ENCODE peak calls at places on chromosome 14, in four cellular contexts. One of them, this sample, is unnamed.

GRCh38 chr14:97319691-97320090 is 522.5 kb downstream of the VRK1 start:
- DNase-seq in fibroblast of lung: no peak
- DNase-seq in spleen: no peak
- DNase-seq in OCI-LY7: no peak
- DNase-seq in this sample: no peak

GRCh38 chr14:101020971-101021370 is 117.4 kb upstream of the RTL1 start:
- DNase-seq in fibroblast of lung: no peak
- DNase-seq in spleen: peak; percentile 16
- DNase-seq in OCI-LY7: no peak
- DNase-seq in this sample: peak; percentile 1

GRCh38 chr14:101228949-101229541 is 325.5 kb upstream of the RTL1 start:
- DNase-seq in fibroblast of lung: no peak
- DNase-seq in spleen: no peak
- DNase-seq in OCI-LY7: no peak
- DNase-seq in this sample: no peak

GRCh38 chr14:51806026-51806590 is 54.3 kb upstream of the GNG2 start:
- DNase-seq in fibroblast of lung: no peak
- DNase-seq in spleen: no peak
- DNase-seq in OCI-LY7: no peak
- DNase-seq in this sample: peak; percentile 61

GRCh38 chr14:61528591-61529021 is 166.7 kb upstream of the HIF1A start:
- DNase-seq in fibroblast of lung: peak; percentile 82
- DNase-seq in spleen: no peak
- DNase-seq in OCI-LY7: no peak
- DNase-seq in this sample: no peak

GRCh38 chr14:66139432-66139831 is 346.7 kb upstream of the CCDC196 start:
- DNase-seq in fibroblast of lung: no peak
- DNase-seq in spleen: no peak
- DNase-seq in OCI-LY7: no peak
- DNase-seq in this sample: no peak

GRCh38 chr14:36604757-36605505 is 22.5 kb upstream of the NKX2-8 start:
- DNase-seq in fibroblast of lung: peak; percentile 75
- DNase-seq in spleen: no peak
- DNase-seq in OCI-LY7: peak; percentile 66
- DNase-seq in this sample: peak; percentile 44

GRCh38 chr14:27228053-27228452 is 630.2 kb upstream of the NOVA1 start:
- DNase-seq in fibroblast of lung: no peak
- DNase-seq in spleen: no peak
- DNase-seq in OCI-LY7: no peak
- DNase-seq in this sample: no peak

GRCh38 chr14:36455241-36455627 is 64.8 kb downstream of the NKX2-1 start:
- DNase-seq in fibroblast of lung: no peak
- DNase-seq in spleen: no peak
- DNase-seq in OCI-LY7: no peak
- DNase-seq in this sample: no peak

GRCh38 chr14:93214598-93214997 is 7.5 kb downstream of the UBR7 start:
- DNase-seq in fibroblast of lung: no peak
- DNase-seq in spleen: no peak
- DNase-seq in OCI-LY7: no peak
- DNase-seq in this sample: no peak

GRCh38 chr14:105378199-105378598 is 20.1 kb upstream of the TEX22 start:
- DNase-seq in fibroblast of lung: no peak
- DNase-seq in spleen: no peak
- DNase-seq in OCI-LY7: no peak
- DNase-seq in this sample: no peak

GRCh38 chr14:93712838-93713724 is 75.2 kb downstream of the PRIMA1 start:
- DNase-seq in fibroblast of lung: no peak
- DNase-seq in spleen: no peak
- DNase-seq in OCI-LY7: no peak
- DNase-seq in this sample: no peak

GRCh38 chr14:68669101-68669500 is 123.8 kb downstream of the ZFP36L1 start:
- DNase-seq in fibroblast of lung: no peak
- DNase-seq in spleen: no peak
- DNase-seq in OCI-LY7: peak; percentile 56
- DNase-seq in this sample: no peak

GRCh38 chr14:101068958-101069549 is 165.5 kb upstream of the RTL1 start:
- DNase-seq in fibroblast of lung: no peak
- DNase-seq in spleen: peak; percentile 54
- DNase-seq in OCI-LY7: no peak
- DNase-seq in this sample: no peak

GRCh38 chr14:100526632-100527031 is 60.6 kb downstream of the BEGAIN start:
- DNase-seq in fibroblast of lung: no peak
- DNase-seq in spleen: peak; percentile 32
- DNase-seq in OCI-LY7: no peak
- DNase-seq in this sample: no peak

GRCh38 chr14:24394275-24394674 is 4.5 kb upstream of the NYNRIN start:
- DNase-seq in fibroblast of lung: no peak
- DNase-seq in spleen: no peak
- DNase-seq in OCI-LY7: peak; percentile 14
- DNase-seq in this sample: no peak

GRCh38 chr14:68547305-68548193 is 245.3 kb downstream of the ZFP36L1 start:
- DNase-seq in fibroblast of lung: peak; percentile 94
- DNase-seq in spleen: no peak
- DNase-seq in OCI-LY7: no peak
- DNase-seq in this sample: no peak

GRCh38 chr14:52076334-52076733 is 7.5 kb upstream of the NID2 start:
- DNase-seq in fibroblast of lung: peak; percentile 68
- DNase-seq in spleen: no peak
- DNase-seq in OCI-LY7: no peak
- DNase-seq in this sample: no peak

GRCh38 chr14:106605548-106606448 is 1079.4 kb downstream of the TMEM121 start:
- DNase-seq in fibroblast of lung: no peak
- DNase-seq in spleen: peak; percentile 93
- DNase-seq in OCI-LY7: peak; percentile 81
- DNase-seq in this sample: peak; percentile 79

GRCh38 chr14:101234588-101234937 is 326.7 kb upstream of the DIO3 start:
- DNase-seq in fibroblast of lung: no peak
- DNase-seq in spleen: no peak
- DNase-seq in OCI-LY7: no peak
- DNase-seq in this sample: no peak

GRCh38 chr14:102939820-102940561 is 17.5 kb downstream of the AMN start:
- DNase-seq in fibroblast of lung: no peak
- DNase-seq in spleen: no peak
- DNase-seq in OCI-LY7: no peak
- DNase-seq in this sample: no peak

GRCh38 chr14:106848330-106849121 is 1322.1 kb downstream of the TMEM121 start:
- DNase-seq in fibroblast of lung: no peak
- DNase-seq in spleen: no peak
- DNase-seq in OCI-LY7: peak; percentile 90
- DNase-seq in this sample: peak; percentile 12

GRCh38 chr14:105026789-105027563 is 6.1 kb upstream of the CDCA4 start:
- DNase-seq in fibroblast of lung: peak; percentile 70
- DNase-seq in spleen: no peak
- DNase-seq in OCI-LY7: peak; percentile 38
- DNase-seq in this sample: no peak

DNA sequence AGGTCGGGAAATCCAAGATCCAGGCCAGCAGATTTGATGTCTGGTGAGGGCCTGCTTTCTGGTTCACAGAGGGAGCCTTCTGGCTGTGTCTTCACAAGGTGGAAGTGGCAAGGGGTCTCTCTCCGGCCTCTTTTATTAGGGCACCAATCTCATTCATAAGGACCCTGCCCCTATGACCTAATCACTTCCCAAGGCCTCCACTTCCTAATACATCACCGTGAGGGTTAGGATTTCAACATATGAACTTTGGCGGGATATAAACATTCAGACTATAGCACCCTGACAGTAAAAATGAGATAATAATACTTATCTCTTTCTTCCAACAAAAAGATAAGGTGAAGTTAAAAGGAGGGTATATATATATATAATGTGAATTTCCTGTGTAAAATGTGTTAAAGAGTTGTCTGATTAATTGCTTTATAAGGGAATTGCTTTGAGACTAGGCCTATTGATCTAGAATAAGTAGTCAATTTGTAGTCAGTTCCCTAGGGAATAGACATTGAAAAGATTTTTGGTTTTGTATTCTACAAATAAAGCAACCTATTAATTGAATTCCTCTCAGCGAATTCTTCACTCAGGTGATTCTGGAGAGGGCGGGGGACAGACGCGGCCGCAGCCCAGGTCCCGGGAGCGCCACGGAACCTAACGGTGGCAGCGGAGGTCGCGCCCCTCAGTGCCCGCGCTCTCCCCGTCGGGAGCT is 516 bp upstream of the LGALS3 start:
- DNase-seq in fibroblast of lung: no peak
- DNase-seq in spleen: no peak
- DNase-seq in OCI-LY7: no peak
- DNase-seq in this sample: no peak
- H3K36me3 ChIP-seq in fibroblast of lung: no peaks in the 10 kb centered on the region
- H3K36me3 ChIP-seq in spleen: no peaks in the 10 kb centered on the region
- H3K36me3 ChIP-seq in OCI-LY7: no peaks in the 10 kb centered on the region
- H3K36me3 ChIP-seq in this sample: no peaks in the 10 kb centered on the region

GRCh38 chr14:75764022-75764421 is 103.0 kb downstream of the TTLL5 start:
- DNase-seq in fibroblast of lung: no peak
- DNase-seq in spleen: no peak
- DNase-seq in OCI-LY7: no peak
- DNase-seq in this sample: no peak
- H3K36me3 ChIP-seq in fibroblast of lung: no peaks in the 10 kb centered on the region
- H3K36me3 ChIP-seq in spleen: peaks cover 40% of the 10 kb centered on the region
- H3K36me3 ChIP-seq in OCI-LY7: peaks cover 23% of the 10 kb centered on the region
- H3K36me3 ChIP-seq in this sample: peaks cover 4% of the 10 kb centered on the region

GRCh38 chr14:23360496-23360895 is 4.5 kb downstream of the EFS start:
- DNase-seq in fibroblast of lung: no peak
- DNase-seq in spleen: peak; percentile 64
- DNase-seq in OCI-LY7: no peak
- DNase-seq in this sample: no peak
- H3K36me3 ChIP-seq in fibroblast of lung: no peaks in the 10 kb centered on the region
- H3K36me3 ChIP-seq in spleen: peaks cover 12% of the 10 kb centered on the region
- H3K36me3 ChIP-seq in OCI-LY7: no peaks in the 10 kb centered on the region
- H3K36me3 ChIP-seq in this sample: no peaks in the 10 kb centered on the region

GRCh38 chr14:71029236-71029781 is 122.0 kb downstream of the PCNX1 start:
- DNase-seq in fibroblast of lung: no peak
- DNase-seq in spleen: no peak
- DNase-seq in OCI-LY7: no peak
- DNase-seq in this sample: no peak
- H3K36me3 ChIP-seq in fibroblast of lung: peaks cover 3% of the 10 kb centered on the region
- H3K36me3 ChIP-seq in spleen: peaks cover 100% of the 10 kb centered on the region
- H3K36me3 ChIP-seq in OCI-LY7: peaks cover 22% of the 10 kb centered on the region
- H3K36me3 ChIP-seq in this sample: peaks cover 5% of the 10 kb centered on the region

GRCh38 chr14:90740081-90740480 is 76.1 kb downstream of the TTC7B start:
- DNase-seq in fibroblast of lung: no peak
- DNase-seq in spleen: no peak
- DNase-seq in OCI-LY7: no peak
- DNase-seq in this sample: peak; percentile 73
- H3K36me3 ChIP-seq in fibroblast of lung: no peaks in the 10 kb centered on the region
- H3K36me3 ChIP-seq in spleen: peaks cover 5% of the 10 kb centered on the region
- H3K36me3 ChIP-seq in OCI-LY7: no peaks in the 10 kb centered on the region
- H3K36me3 ChIP-seq in this sample: no peaks in the 10 kb centered on the region

GRCh38 chr14:72925171-72925759 is 999 bp upstream of the DCAF4 start:
- DNase-seq in fibroblast of lung: no peak
- DNase-seq in spleen: no peak
- DNase-seq in OCI-LY7: no peak
- DNase-seq in this sample: no peak

GRCh38 chr14:72924332-72924731 is 1.9 kb upstream of the DCAF4 start:
- DNase-seq in fibroblast of lung: no peak
- DNase-seq in spleen: no peak
- DNase-seq in OCI-LY7: no peak
- DNase-seq in this sample: peak; percentile 87

GRCh38 chr14:72928872-72929271 is 2.6 kb downstream of the DCAF4 start:
- DNase-seq in fibroblast of lung: no peak
- DNase-seq in spleen: peak; percentile 68
- DNase-seq in OCI-LY7: no peak
- DNase-seq in this sample: no peak

GRCh38 chr14:72926292-72927028 is at the start of gene DCAF4:
- DNase-seq in fibroblast of lung: peak; percentile 98
- DNase-seq in spleen: peak; percentile 97
- DNase-seq in OCI-LY7: peak; percentile 98
- DNase-seq in this sample: peak; percentile 99

GRCh38 chr14:72925815-72926291 is 411 bp upstream of the DCAF4 start:
- DNase-seq in fibroblast of lung: no peak
- DNase-seq in spleen: no peak
- DNase-seq in OCI-LY7: no peak
- DNase-seq in this sample: no peak
- H3K36me3 ChIP-seq in fibroblast of lung: peaks cover 3% of the 10 kb centered on the region
- H3K36me3 ChIP-seq in spleen: no peaks in the 10 kb centered on the region
- H3K36me3 ChIP-seq in OCI-LY7: peaks cover 23% of the 10 kb centered on the region
- H3K36me3 ChIP-seq in this sample: peaks cover 5% of the 10 kb centered on the region